ENCODE peak calls at places on chromosome 18, in four cellular contexts. U is breast epithelium, B is transverse colon, A is PC-9. M is an unnamed sample.

GRCh38 chr18:67520276-67521035 is 3.9 kb upstream of the DSEL start:
- DNase-seq in U (no peak), A (no peak), B (no peak), M (no peak)

GRCh38 chr18:26003391-26003790 is 87.0 kb downstream of the SS18 start:
- DNase-seq in U (no peak), B (no peak), A (no peak), M (no peak)

GRCh38 chr18:61865466-61866165 is 27.2 kb downstream of the RNF152 start:
- DNase-seq in U (no peak), A (no peak), B (no peak), M (no peak)

GRCh38 chr18:55013086-55013485 is 53.8 kb upstream of the CCDC68 start:
- DNase-seq in U (no peak), A (no peak), B (no peak), M (no peak)

GRCh38 chr18:13137939-13138821 is 80.4 kb upstream of the LDLRAD4 start:
- DNase-seq in B (peak; percentile 89), A (peak; percentile 57), U (no peak), M (no peak)

GRCh38 chr18:8783335-8783993 is 78.1 kb downstream of the MTCL1 start:
- DNase-seq in U (no peak), B (no peak), A (no peak), M (no peak)

GRCh38 chr18:31104444-31104843 is 2.2 kb upstream of the DSC2 start:
- DNase-seq in U (no peak), A (no peak), B (no peak), M (no peak)

GRCh38 chr18:55111271-55111670 is 152.0 kb upstream of the CCDC68 start:
- DNase-seq in A (no peak), B (no peak), U (no peak), M (no peak)

GRCh38 chr18:21270453-21270852 is 28.4 kb downstream of the GREB1L start:
- DNase-seq in B (no peak), A (no peak), U (no peak), M (no peak)

GRCh38 chr18:57741273-57741672 is 61.8 kb downstream of the ATP8B1 start:
- DNase-seq in U (no peak), A (no peak), B (no peak), M (no peak)

GRCh38 chr18:78507217-78507616 is 472.4 kb upstream of the SALL3 start:
- DNase-seq in B (no peak), U (no peak), A (no peak), M (no peak)

GRCh38 chr18:59606193-59607175 is 90.7 kb downstream of the CCBE1 start:
- DNase-seq in U (no peak), A (no peak), B (no peak), M (no peak)

GRCh38 chr18:40911041-40911440 is 1044.0 kb upstream of the PIK3C3 start:
- DNase-seq in B (no peak), A (no peak), U (no peak), M (no peak)

GRCh38 chr18:44545359-44545985 is 135.2 kb upstream of the SETBP1 start:
- DNase-seq in B (no peak), U (no peak), A (no peak), M (no peak)

GRCh38 chr18:75846321-75846720 is 418.8 kb upstream of the SMIM21 start:
- DNase-seq in B (no peak), U (no peak), A (no peak), M (no peak)

GRCh38 chr18:74944676-74945075 is 264.3 kb downstream of the PTGR3 start:
- DNase-seq in U (no peak), B (no peak), A (no peak), M (no peak)

GRCh38 chr18:61742555-61743429 is 150.0 kb downstream of the RNF152 start:
- DNase-seq in B (no peak), A (no peak), U (no peak), M (no peak)

DNA sequence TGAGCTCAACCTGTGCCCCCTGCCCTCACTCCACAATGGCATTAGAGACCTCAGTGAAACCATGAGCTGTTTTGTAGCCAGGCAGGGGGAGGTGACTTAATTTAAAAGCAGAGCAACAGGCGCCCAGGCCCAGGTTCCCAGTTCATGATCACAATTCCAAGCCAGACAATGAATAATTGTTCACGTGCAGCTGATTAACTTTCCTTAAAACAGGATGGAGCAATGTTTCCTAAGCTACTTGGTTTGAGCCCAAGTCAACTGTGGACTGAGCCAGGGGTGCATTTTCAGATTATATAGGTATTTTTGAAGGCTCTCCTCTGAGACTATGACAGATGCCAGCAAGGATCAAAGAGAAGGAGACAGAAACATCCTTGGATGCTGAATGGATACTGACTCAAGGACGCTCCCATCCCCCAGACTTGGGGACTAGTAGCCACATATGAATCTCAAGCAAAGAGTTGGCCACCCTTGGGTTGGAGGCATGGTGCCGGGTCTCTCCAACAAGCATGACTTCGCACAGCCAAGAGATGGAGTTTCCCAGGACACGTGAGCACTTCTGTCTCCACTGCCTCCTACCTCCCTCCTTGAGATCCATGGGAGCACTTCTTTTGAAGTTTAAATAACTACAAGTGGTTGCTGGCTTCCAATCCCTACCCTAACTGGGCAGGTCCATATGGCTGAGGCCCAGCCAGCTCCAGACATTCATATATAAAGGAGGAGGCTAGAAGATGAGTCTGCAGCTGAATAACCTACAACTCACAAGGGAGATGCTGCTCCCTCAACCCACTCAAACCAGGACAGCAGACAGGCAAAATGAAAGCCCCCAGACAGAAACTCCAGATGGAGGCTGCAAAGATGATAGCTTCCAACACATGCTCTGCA is 12.7 kb downstream of the SMAD7 start:
- DNase-seq in U (no peak), A (no peak), B (no peak), M (no peak)
- H3K36me3 ChIP-seq in U (no peaks in the 10 kb centered on the region), A (peaks cover 16% of the 10 kb centered on the region), B (no peaks in the 10 kb centered on the region), M (no peaks in the 10 kb centered on the region)

DNA sequence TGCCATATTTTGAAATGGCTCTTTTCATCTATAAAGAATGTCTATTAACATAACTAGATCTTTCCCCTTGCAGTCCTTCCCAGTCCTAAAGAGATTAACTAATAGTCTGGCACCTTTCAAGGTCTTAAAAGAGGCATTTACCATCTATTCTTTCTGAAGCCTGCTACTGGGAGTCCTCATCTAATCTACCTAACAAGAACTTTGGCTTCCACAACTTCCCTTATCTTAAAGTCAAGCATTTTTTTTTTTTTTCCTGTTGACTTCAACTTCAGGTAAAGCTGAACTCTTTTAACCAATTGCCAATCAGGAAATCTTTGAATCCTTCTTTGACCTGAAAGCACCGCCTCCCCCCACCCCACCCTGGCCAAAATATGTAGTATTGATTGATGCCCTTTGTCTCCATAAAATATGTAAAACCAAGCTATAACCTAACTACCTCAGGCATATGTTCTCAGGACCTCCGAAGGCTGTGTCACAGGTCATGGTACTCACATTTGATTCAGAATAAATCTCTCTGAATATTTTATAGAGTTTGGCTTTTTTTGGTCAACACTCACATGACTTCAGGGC is 168.6 kb downstream of the PTPRM start:
- DNase-seq in A (no peak), U (no peak), B (no peak), M (no peak)
- H3K36me3 ChIP-seq in A (no peaks in the 10 kb centered on the region), U (no peaks in the 10 kb centered on the region), B (no peaks in the 10 kb centered on the region), M (no peaks in the 10 kb centered on the region)

GRCh38 chr18:11887305-11888262 is 20.5 kb downstream of the MPPE1 start:
- DNase-seq in A (peak; percentile 95), U (no peak), B (peak; percentile 39), M (no peak)

GRCh38 chr18:11886629-11887028 is 21.5 kb downstream of the MPPE1 start:
- DNase-seq in B (no peak), U (no peak), A (no peak), M (no peak)

GRCh38 chr18:11883153-11883552 is 25.0 kb downstream of the MPPE1 start:
- DNase-seq in U (no peak), B (no peak), A (no peak), M (no peak)

GRCh38 chr18:11884396-11885030 is 23.6 kb downstream of the MPPE1 start:
- DNase-seq in U (no peak), A (no peak), B (no peak), M (no peak)

GRCh38 chr18:11885278-11885991 is 22.7 kb downstream of the MPPE1 start:
- DNase-seq in B (peak; percentile 75), U (no peak), A (no peak), M (no peak)
- H3K36me3 ChIP-seq in B (no peaks in the 10 kb centered on the region), U (no peaks in the 10 kb centered on the region), A (no peaks in the 10 kb centered on the region), M (no peaks in the 10 kb centered on the region)

GRCh38 chr18:2758309-2758708 is 88.5 kb upstream of the EMILIN2 start:
- DNase-seq in B (no peak), U (no peak), A (no peak), M (no peak)
- H3K36me3 ChIP-seq in B (no peaks in the 10 kb centered on the region), U (peaks cover 12% of the 10 kb centered on the region), A (peaks cover 13% of the 10 kb centered on the region), M (peaks cover 53% of the 10 kb centered on the region)

GRCh38 chr18:24209558-24209957 is 70.7 kb downstream of the CABYR start:
- DNase-seq in B (no peak), U (no peak), A (peak; percentile 36), M (no peak)
- H3K36me3 ChIP-seq in B (no peaks in the 10 kb centered on the region), U (no peaks in the 10 kb centered on the region), A (no peaks in the 10 kb centered on the region), M (no peaks in the 10 kb centered on the region)

GRCh38 chr18:24475926-24476589 is 15.6 kb downstream of the HRH4 start:
- DNase-seq in B (no peak), A (no peak), U (no peak), M (no peak)

GRCh38 chr18:24465491-24465890 is 5.1 kb downstream of the HRH4 start:
- DNase-seq in A (no peak), U (no peak), B (no peak), M (no peak)

GRCh38 chr18:24466766-24467165 is 6.3 kb downstream of the HRH4 start:
- DNase-seq in A (peak; percentile 41), B (no peak), U (no peak), M (no peak)

GRCh38 chr18:24470805-24471204 is 10.4 kb downstream of the HRH4 start:
- DNase-seq in A (no peak), B (no peak), U (no peak), M (no peak)

GRCh38 chr18:24470022-24470618 is 9.7 kb downstream of the HRH4 start:
- DNase-seq in U (no peak), B (no peak), A (no peak), M (no peak)
- H3K36me3 ChIP-seq in U (no peaks in the 10 kb centered on the region), B (no peaks in the 10 kb centered on the region), A (no peaks in the 10 kb centered on the region), M (no peaks in the 10 kb centered on the region)

DNA sequence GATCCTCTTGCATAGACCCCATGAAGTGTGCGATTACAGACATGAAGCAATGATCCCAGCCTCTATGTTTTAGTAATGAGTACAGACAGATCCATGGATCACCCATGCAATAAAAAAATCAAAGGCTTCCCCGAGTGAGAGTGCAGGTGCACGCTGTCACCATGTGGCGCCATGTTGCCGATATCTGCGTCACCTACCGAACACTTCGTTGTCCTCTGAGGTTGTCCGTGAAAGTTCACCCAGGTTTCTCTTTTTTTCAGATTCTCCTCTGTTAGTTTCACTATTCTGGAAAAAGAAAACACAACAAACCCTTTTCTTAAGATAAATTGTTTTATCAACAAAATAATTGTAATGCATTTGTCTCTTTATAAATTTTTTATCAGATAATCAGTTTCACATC is 66.5 kb downstream of the MBP start:
- DNase-seq in U (no peak), A (no peak), B (no peak), M (no peak)
- H3K36me3 ChIP-seq in U (no peaks in the 10 kb centered on the region), A (peaks cover 26% of the 10 kb centered on the region), B (no peaks in the 10 kb centered on the region), M (no peaks in the 10 kb centered on the region)

GRCh38 chr18:2908946-2909335 is 62.1 kb downstream of the EMILIN2 start:
- DNase-seq in B (no peak), U (no peak), A (no peak), M (no peak)
- H3K36me3 ChIP-seq in B (no peaks in the 10 kb centered on the region), U (peaks cover 7% of the 10 kb centered on the region), A (no peaks in the 10 kb centered on the region), M (peaks cover 29% of the 10 kb centered on the region)

GRCh38 chr18:28171837-28172236 is 5.1 kb downstream of the CDH2 start:
- DNase-seq in U (no peak), A (no peak), B (no peak), M (no peak)

GRCh38 chr18:28168725-28169124 is 8.2 kb downstream of the CDH2 start:
- DNase-seq in B (no peak), A (no peak), U (no peak), M (no peak)

GRCh38 chr18:28163201-28163778 is 13.6 kb downstream of the CDH2 start:
- DNase-seq in U (no peak), B (no peak), A (no peak), M (no peak)

GRCh38 chr18:28164772-28165483 is 12.0 kb downstream of the CDH2 start:
- DNase-seq in U (no peak), A (no peak), B (no peak), M (no peak)

GRCh38 chr18:28167835-28168349 is 9.0 kb downstream of the CDH2 start:
- DNase-seq in B (no peak), A (no peak), U (no peak), M (no peak)
- H3K36me3 ChIP-seq in B (no peaks in the 10 kb centered on the region), A (no peaks in the 10 kb centered on the region), U (no peaks in the 10 kb centered on the region), M (no peaks in the 10 kb centered on the region)

M was measured in A673.